ENCODE peak calls at places on chromosomes 16 and 17, in five cellular contexts. J is heart right ventricle, K is esophagus squamous epithelium, N is sigmoid colon, W is pancreas. C is an unnamed sample.

GRCh38 chr16:57091200-57091989 is 988 bp upstream of the CPNE2 start:
- DNase-seq in W (peak; percentile 55), K (no peak), J (peak; percentile 36), N (peak; percentile 84), C (no peak)

GRCh38 chr16:89061590-89062380 is 31.9 kb upstream of the ACSF3 start:
- DNase-seq in N (no peak), J (no peak), K (no peak), W (no peak), C (no peak)

GRCh38 chr16:26987631-26988030 is 79.1 kb upstream of the C16orf82 start:
- DNase-seq in N (no peak), K (no peak), W (no peak), J (no peak), C (no peak)

GRCh38 chr17:27323538-27324212 is 29.8 kb downstream of the WSB1 start:
- DNase-seq in W (peak; percentile 39), N (peak; percentile 86), K (no peak), J (peak; percentile 84), C (no peak)

GRCh38 chr16:29230671-29231091 is 175.8 kb downstream of the NPIPB11 start:
- DNase-seq in J (no peak), N (no peak), K (no peak), W (no peak), C (no peak)

GRCh38 chr16:83781-84615 is 6.0 kb downstream of the MPG start:
- DNase-seq in W (no peak), K (no peak), J (no peak), N (peak; percentile 65), C (peak; percentile 70)

GRCh38 chr16:16148755-16149154 is 74.5 kb downstream of the ABCC6 start:
- DNase-seq in K (no peak), N (no peak), W (no peak), J (no peak), C (no peak)

GRCh38 chr16:72099377-72099818 is 5.8 kb downstream of the DHX38 start:
- DNase-seq in N (no peak), K (no peak), J (no peak), W (no peak), C (peak; percentile 72)

GRCh38 chr17:63550816-63551639 is 751 bp downstream of the DCAF7 start:
- DNase-seq in K (no peak), J (no peak), N (no peak), W (no peak), C (peak; percentile 46)

GRCh38 chr17:44792276-44792675 is 33.5 kb downstream of the ADAM11 start:
- DNase-seq in J (no peak), W (no peak), K (no peak), N (no peak), C (no peak)

GRCh38 chr17:43882761-43883415 is 24.4 kb downstream of the MPP2 start:
- DNase-seq in W (no peak), K (no peak), J (no peak), N (no peak), C (no peak)

GRCh38 chr16:81618661-81619060 is 160.4 kb upstream of the PLCG2 start:
- DNase-seq in N (no peak), W (no peak), K (no peak), J (no peak), C (no peak)

GRCh38 chr17:44998646-44999045 is 30.5 kb upstream of the C1QL1 start:
- DNase-seq in K (no peak), N (no peak), J (no peak), W (no peak), C (no peak)

GRCh38 chr16:89643769-89644300 is 13.7 kb downstream of the CHMP1A start:
- DNase-seq in K (no peak), N (no peak), J (no peak), W (no peak), C (no peak)

GRCh38 chr16:51665599-51665998 is 514.5 kb upstream of the SALL1 start:
- DNase-seq in J (no peak), K (no peak), N (no peak), W (no peak), C (no peak)

GRCh38 chr17:68759343-68760140 is 158.4 kb upstream of the FAM20A start:
- DNase-seq in N (peak; percentile 94), W (peak; percentile 84), J (peak; percentile 81), K (no peak), C (peak; percentile 84)

GRCh38 chr17:9228408-9229159 is 207.3 kb downstream of the NTN1 start:
- DNase-seq in W (no peak), J (no peak), N (no peak), K (no peak), C (peak; percentile 12)

GRCh38 chr17:2892305-2892971 is 96.2 kb downstream of the RAP1GAP2 start:
- DNase-seq in K (no peak), N (no peak), J (no peak), W (peak; percentile 72), C (no peak)

GRCh38 chr16:66369055-66369592 is 2.6 kb downstream of the CDH5 start:
- DNase-seq in K (no peak), J (no peak), W (no peak), N (no peak), C (peak; percentile 10)

GRCh38 chr16:57611184-57611583 is 17.2 kb upstream of the ADGRG1 start:
- DNase-seq in K (no peak), W (peak; percentile 25), N (no peak), J (no peak), C (no peak)

GRCh38 chr17:35809855-35810461 is 674 bp downstream of the TAF15 start:
- DNase-seq in N (no peak), K (no peak), J (no peak), W (no peak), C (no peak)

GRCh38 chr16:77679901-77680300 is 42.4 kb upstream of the NUDT7 start:
- DNase-seq in W (no peak), N (no peak), K (no peak), J (no peak), C (no peak)

GRCh38 chr17:57293077-57293476 is 36.8 kb downstream of the MSI2 start:
- DNase-seq in J (no peak), K (no peak), N (no peak), W (no peak), C (no peak)

GRCh38 chr17:59845595-59846390 is 47.0 kb downstream of the TUBD1 start:
- DNase-seq in N (peak; percentile 69), W (peak; percentile 61), J (no peak), K (no peak), C (peak; percentile 63)

GRCh38 chr17:59848385-59848668 is 44.4 kb downstream of the TUBD1 start:
- DNase-seq in W (no peak), K (no peak), N (no peak), J (no peak), C (no peak)

GRCh38 chr17:59842901-59843652 is 49.7 kb downstream of the TUBD1 start:
- DNase-seq in N (peak; percentile 65), K (no peak), J (no peak), W (peak; percentile 62), C (peak; percentile 81)

GRCh38 chr17:59846391-59847165 is 46.2 kb downstream of the TUBD1 start:
- DNase-seq in N (peak; percentile 95), K (no peak), J (no peak), W (peak; percentile 54), C (peak; percentile 40)

GRCh38 chr17:59844884-59845594 is 47.7 kb downstream of the TUBD1 start:
- DNase-seq in J (no peak), N (peak; percentile 47), W (no peak), K (no peak), C (no peak)
- TF ChIP-seq CTCF in J (no peak), N (no peak), W (no peak), K (no peak), C (no peak)

GRCh38 chr17:81713004-81713555 is 996 bp downstream of the SLC25A10 start:
- DNase-seq in J (no peak), W (no peak), K (no peak), N (peak; percentile 66), C (no peak)

GRCh38 chr17:81712468-81713003 is 452 bp downstream of the SLC25A10 start:
- DNase-seq in W (no peak), J (peak; percentile 44), N (peak; percentile 62), K (no peak), C (peak; percentile 37)

GRCh38 chr17:81710514-81711308 is 1.4 kb upstream of the SLC25A10 start:
- DNase-seq in W (no peak), K (no peak), N (no peak), J (peak; percentile 22), C (peak; percentile 46)

GRCh38 chr17:81713556-81714411 is 1.7 kb downstream of the SLC25A10 start:
- DNase-seq in J (peak; percentile 23), K (no peak), W (no peak), N (peak; percentile 66), C (no peak)

DNA sequence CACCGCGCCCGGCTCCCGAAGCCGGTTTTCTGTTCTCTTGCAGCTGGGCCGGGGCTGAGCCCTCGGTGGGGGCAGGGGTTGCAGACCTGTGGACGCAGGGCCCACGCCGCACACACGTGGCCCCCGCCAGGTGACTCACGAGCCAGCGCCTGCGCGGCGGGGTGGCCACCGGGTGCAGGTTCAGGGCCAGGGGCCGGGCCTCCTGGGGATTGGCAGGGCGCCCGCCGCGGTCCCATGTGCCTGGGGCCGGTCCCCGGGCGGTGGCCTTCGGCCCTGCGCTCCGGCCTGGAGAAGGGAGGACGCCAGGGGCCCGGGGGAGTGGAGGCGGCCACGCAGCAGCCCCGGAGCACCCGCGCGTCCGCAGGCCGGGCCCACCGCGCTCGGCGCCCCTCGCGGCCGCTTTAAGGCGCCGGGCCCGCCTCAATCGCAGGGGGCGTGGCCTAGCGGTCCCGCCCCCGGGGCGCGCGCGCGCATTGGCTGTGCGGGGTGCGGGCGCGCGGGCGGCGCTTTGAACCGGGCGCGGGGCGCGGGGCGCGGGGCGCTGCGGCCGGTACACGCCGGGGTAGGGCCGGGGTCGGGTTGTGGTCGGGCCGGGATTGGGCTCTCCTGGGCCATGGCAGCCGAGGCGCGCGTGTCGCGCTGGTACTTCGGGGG is at the start of gene SLC25A10:
- DNase-seq in N (peak; percentile 84), J (peak; percentile 76), W (peak; percentile 90), K (no peak), C (peak; percentile 88)
- TF ChIP-seq CTCF in N (no peak), J (no peak), W (no peak), K (peak; percentile 49), C (peak; percentile 11)

DNA sequence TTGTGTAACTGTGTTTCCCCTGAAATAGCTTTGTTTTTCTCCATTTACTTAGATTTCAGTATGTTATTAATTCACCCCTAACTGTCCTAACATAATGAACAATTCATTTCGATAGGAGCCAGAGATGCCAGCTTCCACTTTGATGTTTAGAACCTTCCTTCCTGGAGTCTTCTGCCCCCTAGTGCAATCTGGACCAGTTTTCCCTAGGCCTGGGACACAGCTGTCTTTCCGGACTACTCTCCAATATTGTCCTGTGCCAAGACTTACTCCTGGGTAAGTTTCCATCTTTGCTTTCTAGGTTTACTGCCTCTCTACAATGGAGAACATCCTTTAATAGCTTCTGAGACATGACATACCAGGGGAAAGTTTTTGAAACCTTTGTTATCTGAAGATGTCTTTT is 12.8 kb downstream of the RECQL5 start:
- DNase-seq in W (no peak), N (peak; percentile 28), J (no peak), K (no peak), C (no peak)
- TF ChIP-seq CTCF in W (no peak), N (no peak), J (no peak), K (peak; percentile 42), C (no peak)

DNA sequence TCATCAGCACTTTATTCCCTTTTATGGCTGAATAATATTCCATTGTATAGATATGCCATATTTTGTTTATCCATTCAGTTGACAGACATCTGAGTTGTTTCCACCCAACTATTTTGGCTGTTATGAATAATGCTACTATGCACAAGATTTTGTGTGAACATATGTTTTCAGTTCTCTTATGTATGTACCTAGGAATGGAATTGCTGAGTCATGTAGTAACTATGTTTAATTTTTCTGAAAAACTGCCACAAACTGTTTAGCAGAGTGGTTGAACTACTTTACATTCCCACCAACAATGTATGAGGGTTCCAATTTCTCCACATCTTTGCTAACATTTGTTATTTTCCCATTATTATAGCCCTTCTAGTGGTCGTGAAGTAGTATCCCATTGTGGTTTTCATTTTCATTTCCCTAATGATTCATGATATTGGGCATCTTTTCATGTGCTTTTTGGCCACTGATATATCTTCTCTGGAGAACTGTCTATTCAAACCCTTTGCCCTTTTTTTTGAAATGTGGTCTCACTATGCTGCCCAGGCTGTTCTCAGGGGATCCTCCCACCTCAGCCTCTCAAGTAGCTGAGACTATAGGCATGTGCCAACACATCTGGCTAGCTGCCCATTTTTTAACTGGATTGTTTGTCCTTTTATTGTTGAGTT is 26.3 kb downstream of the SMURF2 start:
- DNase-seq in K (no peak), N (no peak), W (no peak), J (no peak), C (peak; percentile 45)
- TF ChIP-seq CTCF in K (no peak), N (no peak), W (no peak), J (no peak), C (no peak)

C was measured in activated CD8-positive, alpha-beta T cell treated with anti-CD3 and anti-CD28 coated beads for 36 hours.